ENCODE peak calls at places on chromosomes 5 and 9, in four cellular contexts. T is HFF-Myc, X is ascending aorta, E is HCT116. Z is an unnamed sample.

GRCh38 chr5:180340856-180341255 is 12.3 kb downstream of the GFPT2 start:
- DNase-seq in T (no peak), X (no peak), E (no peak), Z (peak; percentile 33)

GRCh38 chr5:68429510-68429909 is 214.0 kb downstream of the PIK3R1 start:
- DNase-seq in X (no peak), T (no peak), E (no peak), Z (no peak)

GRCh38 chr9:79567671-79568098 is 4.1 kb upstream of the TLE4 start:
- DNase-seq in E (no peak), X (no peak), T (no peak), Z (peak; percentile 27)

GRCh38 chr9:92324451-92324850 is 699 bp downstream of the NOL8 start:
- DNase-seq in X (no peak), E (no peak), T (no peak), Z (no peak)

GRCh38 chr9:115291841-115292240 is 173.9 kb upstream of the TNC start:
- DNase-seq in T (no peak), X (no peak), E (no peak), Z (peak; percentile 10)

GRCh38 chr9:30039712-30040111 is 2344.7 kb upstream of the ACO1 start:
- DNase-seq in T (no peak), X (no peak), E (no peak), Z (peak; percentile 16)

GRCh38 chr5:104088876-104089778 is 526.5 kb upstream of the NUDT12 start:
- DNase-seq in E (peak; percentile 86), X (no peak), T (no peak), Z (peak; percentile 30)

GRCh38 chr9:123176230-123176629 is 92.2 kb downstream of the STRBP start:
- DNase-seq in E (no peak), X (no peak), T (no peak), Z (peak; percentile 35)

GRCh38 chr5:56175465-56175864 is 57.7 kb downstream of the ANKRD55 start:
- DNase-seq in X (peak; percentile 73), E (peak; percentile 13), T (peak; percentile 52), Z (peak; percentile 76)

GRCh38 chr5:117681431-117681830 is 1106.8 kb upstream of the SEMA6A start:
- DNase-seq in X (no peak), T (no peak), E (no peak), Z (no peak)

GRCh38 chr5:147939431-147940114 is 33.2 kb upstream of the C5orf46 start:
- DNase-seq in T (no peak), E (no peak), X (no peak), Z (peak; percentile 62)

GRCh38 chr5:76547242-76547890 is 75.8 kb downstream of the F2RL2 start:
- DNase-seq in E (no peak), X (no peak), T (no peak), Z (no peak)

GRCh38 chr9:129336601-129337286 is 158.7 kb upstream of the IER5L start:
- DNase-seq in X (no peak), E (no peak), T (no peak), Z (no peak)

GRCh38 chr5:170445936-170446335 is 56.8 kb upstream of the KCNMB1 start:
- DNase-seq in X (no peak), E (no peak), T (no peak), Z (no peak)

GRCh38 chr9:129170229-129170628 is 7.8 kb downstream of the IER5L start:
- DNase-seq in T (no peak), X (no peak), E (peak; percentile 48), Z (peak; percentile 47)

GRCh38 chr5:168270446-168270845 is 21.0 kb upstream of the WWC1 start:
- DNase-seq in X (no peak), T (no peak), E (no peak), Z (no peak)

GRCh38 chr9:96667363-96667728 is 12.2 kb upstream of the PRXL2C start:
- DNase-seq in E (no peak), T (no peak), X (no peak), Z (no peak)

GRCh38 chr9:6822696-6823095 is 64.9 kb downstream of the KDM4C start:
- DNase-seq in T (no peak), E (no peak), X (no peak), Z (no peak)

GRCh38 chr5:15740383-15740782 is 240.4 kb downstream of the FBXL7 start:
- DNase-seq in E (no peak), X (no peak), T (no peak), Z (no peak)

GRCh38 chr5:172414618-172415599 is 39.4 kb downstream of the SH3PXD2B start:
- DNase-seq in T (no peak), E (no peak), X (peak; percentile 83), Z (peak; percentile 96)

GRCh38 chr5:143653256-143653655 is 158.7 kb upstream of the HMHB1 start:
- DNase-seq in X (no peak), T (no peak), E (no peak), Z (peak; percentile 75)

GRCh38 chr9:121498150-121498486 is 1.5 kb downstream of the GGTA1 start:
- DNase-seq in X (peak; percentile 85), T (peak; percentile 68), E (peak; percentile 77), Z (peak; percentile 87)

GRCh38 chr5:72206994-72207393 is 99.7 kb downstream of the MAP1B start:
- DNase-seq in T (no peak), E (no peak), X (no peak), Z (no peak)

GRCh38 chr9:133031496-133031911 is 707 bp downstream of the GTF3C5 start:
- DNase-seq in X (no peak), E (peak; percentile 32), T (no peak), Z (no peak)

GRCh38 chr9:24738421-24738961 is 192.8 kb upstream of the IZUMO3 start:
- DNase-seq in E (no peak), X (no peak), T (no peak), Z (no peak)

GRCh38 chr9:21110708-21111576 is 30.7 kb downstream of the IFNW1 start:
- DNase-seq in E (peak; percentile 70), X (no peak), T (peak; percentile 77), Z (peak; percentile 63)

GRCh38 chr5:124180523-124181461 is 565.6 kb downstream of the ZNF608 start:
- DNase-seq in T (peak; percentile 84), X (no peak), E (no peak), Z (no peak)

GRCh38 chr5:22541037-22541436 is 312.1 kb downstream of the CDH12 start:
- DNase-seq in T (no peak), X (no peak), E (no peak), Z (peak; percentile 8)

GRCh38 chr5:136047858-136048257 is 19.1 kb downstream of the TGFBI start:
- DNase-seq in X (no peak), E (no peak), T (no peak), Z (no peak)

GRCh38 chr9:69143291-69143690 is 30.8 kb upstream of the TJP2 start:
- DNase-seq in T (no peak), X (no peak), E (no peak), Z (no peak)

GRCh38 chr5:58849995-58850667 is 267.3 kb downstream of the RAB3C start:
- DNase-seq in E (peak; percentile 21), T (peak; percentile 11), X (no peak), Z (peak; percentile 48)

GRCh38 chr9:34611251-34611810 is 566 bp downstream of the RPP25L start:
- DNase-seq in E (no peak), X (no peak), T (no peak), Z (no peak)

GRCh38 chr9:34610434-34611206 is 1.3 kb downstream of the RPP25L start:
- DNase-seq in T (no peak), X (no peak), E (no peak), Z (no peak)

GRCh38 chr9:34612788-34613390 is 992 bp upstream of the RPP25L start:
- DNase-seq in E (peak; percentile 54), T (peak; percentile 63), X (peak; percentile 90), Z (peak; percentile 89)

GRCh38 chr9:34615132-34615531 is 3.2 kb upstream of the RPP25L start:
- DNase-seq in T (no peak), E (no peak), X (no peak), Z (no peak)

GRCh38 chr9:34611811-34612787 is at the start of gene RPP25L:
- DNase-seq in T (peak; percentile 40), E (peak; percentile 49), X (peak; percentile 92), Z (peak; percentile 83)
- TF ChIP-seq CTCF in T (no peak), E (no peak), X (no peak), Z (no peak)

GRCh38 chr5:42949348-42950090 is 90.6 kb downstream of the ANXA2R start:
- DNase-seq in E (no peak), T (peak; percentile 54), X (peak; percentile 82), Z (no peak)
- TF ChIP-seq CTCF in E (no peak), T (peak; percentile 42), X (no peak), Z (no peak)

GRCh38 chr9:98117984-98118639 is 910 bp downstream of the TRIM14 start:
- DNase-seq in X (no peak), E (peak; percentile 24), T (peak; percentile 45), Z (peak; percentile 51)
- TF ChIP-seq CTCF in X (no peak), E (peak; percentile 6), T (peak; percentile 36), Z (no peak)

DNA sequence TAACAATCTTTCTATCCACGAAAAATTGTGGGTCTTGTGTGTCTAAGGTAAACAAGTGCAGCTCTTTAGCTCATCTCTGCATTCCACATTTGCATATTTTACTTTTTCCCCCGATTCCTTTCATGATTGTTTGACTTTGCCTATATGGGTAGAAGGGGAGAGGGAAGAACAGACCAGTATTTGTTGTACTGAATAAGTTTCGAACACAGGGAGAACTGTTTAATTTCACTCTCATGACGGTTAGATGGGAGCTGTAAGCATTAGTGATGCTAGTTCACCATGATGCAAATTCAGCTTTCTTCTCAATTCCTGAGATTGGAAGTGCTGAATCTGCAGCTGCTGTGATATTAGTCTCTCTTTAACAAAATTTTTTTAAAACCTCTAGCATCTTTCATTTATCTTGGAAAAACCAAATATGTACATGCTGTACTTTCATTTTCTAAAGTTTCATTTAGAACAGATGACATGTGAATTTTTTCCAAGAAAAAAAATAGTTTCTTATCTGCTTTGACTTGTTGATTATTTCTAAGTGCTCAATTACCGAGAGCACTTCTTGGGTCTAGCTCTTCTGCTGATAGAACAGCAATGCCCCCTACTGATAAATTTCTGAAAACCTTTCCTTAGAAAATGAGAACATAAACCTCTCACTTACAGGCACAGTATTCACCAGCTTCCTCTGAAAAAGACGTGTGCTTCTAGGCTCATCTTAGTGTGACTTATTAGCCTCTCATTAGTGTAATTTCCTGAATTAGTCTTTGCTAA is 149.5 kb downstream of the BAAT start:
- DNase-seq in E (peak; percentile 13), X (no peak), T (no peak), Z (peak; percentile 42)
- TF ChIP-seq CTCF in E (peak; percentile 54), X (no peak), T (no peak), Z (peak; percentile 56)

DNA sequence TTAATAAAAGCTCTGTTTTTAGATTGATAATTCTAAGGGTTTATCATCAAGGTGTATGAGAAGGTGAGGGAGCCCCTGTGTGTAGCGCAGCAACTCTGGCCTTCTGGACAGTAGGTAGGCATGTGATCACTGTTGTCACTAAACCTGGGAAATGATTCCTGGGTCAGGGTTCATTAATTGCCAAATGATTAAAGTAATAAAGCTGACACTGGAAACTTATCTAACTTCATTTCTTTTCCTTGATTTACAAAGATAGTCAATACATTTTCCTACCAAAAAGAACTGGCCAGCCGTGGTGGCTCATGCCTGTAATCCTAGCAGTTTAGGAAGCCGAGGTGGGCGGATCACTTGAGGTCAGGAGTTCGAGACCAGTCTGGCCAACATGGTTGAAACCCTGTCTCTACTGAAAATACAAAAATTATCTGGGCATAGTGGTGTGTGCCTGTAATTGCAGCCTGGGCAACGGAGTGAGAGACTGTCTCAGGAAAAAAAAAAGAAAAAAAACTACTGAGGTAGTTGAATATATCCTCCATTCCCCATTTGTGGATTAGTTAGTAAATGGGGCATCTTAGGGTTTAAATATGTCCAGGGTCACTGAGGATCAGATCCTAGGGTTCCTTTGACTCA is 2.4 kb downstream of the EHMT1 start:
- DNase-seq in X (no peak), E (no peak), T (no peak), Z (no peak)
- TF ChIP-seq CTCF in X (no peak), E (no peak), T (peak; percentile 32), Z (peak; percentile 14)

Z was measured in MCF 10A.